ENCODE peak calls at places on chromosome 1, in six cellular contexts. N is A549, H is OCI-LY7, X is stomach, Q is cardiac fibroblast, S is lower lobe of right lung. M is an unnamed sample.

GRCh38 chr1:202462342-202463076 is 114.0 kb downstream of the PPP1R12B start:
- DNase-seq in N (no peak), H (no peak), X (no peak), Q (peak), S (no peak), M (peak)

GRCh38 chr1:38815903-38816627 is 43.5 kb downstream of the RRAGC start:
- DNase-seq in N (no peak), H (no peak), X (no peak), Q (no peak), S (no peak), M (no peak)

GRCh38 chr1:203661572-203661971 is 34.9 kb downstream of the ATP2B4 start:
- DNase-seq in N (no peak), H (no peak), X (peak), Q (no peak), S (no peak), M (no peak)

GRCh38 chr1:102875756-102876155 is 232.6 kb downstream of the COL11A1 start:
- DNase-seq in N (no peak), H (no peak), X (no peak), Q (no peak), S (no peak), M (no peak)

GRCh38 chr1:59064592-59064991 is 232.3 kb upstream of the FGGY start:
- DNase-seq in N (no peak), H (no peak), X (no peak), Q (no peak), S (no peak), M (no peak)

GRCh38 chr1:109438798-109439297 is 12.6 kb upstream of the PSMA5 start:
- DNase-seq in N (peak), H (no peak), X (no peak), Q (peak), S (no peak), M (no peak)

GRCh38 chr1:74733616-74734484 is 898 bp downstream of the TYW3 start:
- DNase-seq in N (peak), H (peak), X (no peak), Q (peak), S (no peak), M (peak)

GRCh38 chr1:95547000-95547399 is 313.0 kb downstream of the RWDD3 start:
- DNase-seq in N (no peak), H (no peak), X (no peak), Q (no peak), S (no peak), M (no peak)

GRCh38 chr1:22259581-22260282 is 116.8 kb upstream of the WNT4 start:
- DNase-seq in N (peak), H (no peak), X (peak), Q (peak), S (peak), M (peak)

GRCh38 chr1:234571692-234572091 is 38.3 kb downstream of the IRF2BP2 start:
- DNase-seq in N (no peak), H (no peak), X (no peak), Q (no peak), S (no peak), M (no peak)

GRCh38 chr1:15407579-15407978 is 2.1 kb upstream of the EFHD2 start:
- DNase-seq in N (no peak), H (no peak), X (no peak), Q (no peak), S (no peak), M (no peak)

GRCh38 chr1:6322161-6322560 is 61.3 kb upstream of the GPR153 start:
- DNase-seq in N (no peak), H (no peak), X (no peak), Q (no peak), S (no peak), M (no peak)

GRCh38 chr1:170734412-170735175 is 70.7 kb downstream of the PRRX1 start:
- DNase-seq in N (no peak), H (no peak), X (no peak), Q (no peak), S (no peak), M (no peak)

GRCh38 chr1:67687198-67687545 is 2.2 kb downstream of the GADD45A start:
- DNase-seq in N (no peak), H (peak), X (no peak), Q (no peak), S (no peak), M (no peak)

GRCh38 chr1:9151326-9151860 is 22.5 kb upstream of the GPR157 start:
- DNase-seq in N (no peak), H (no peak), X (no peak), Q (peak), S (peak), M (no peak)

GRCh38 chr1:187871177-187871576 is 1042.4 kb downstream of the PLA2G4A start:
- DNase-seq in N (no peak), H (no peak), X (no peak), Q (no peak), S (no peak), M (no peak)

GRCh38 chr1:25442178-25442577 is 11.5 kb downstream of the MACO1 start:
- DNase-seq in N (peak), H (no peak), X (no peak), Q (no peak), S (no peak), M (no peak)

GRCh38 chr1:53683986-53684740 is 54.8 kb downstream of the GLIS1 start:
- DNase-seq in N (no peak), H (no peak), X (no peak), Q (no peak), S (no peak), M (no peak)

GRCh38 chr1:209837671-209838070 is 9.9 kb downstream of the UTP25 start:
- DNase-seq in N (no peak), H (no peak), X (no peak), Q (no peak), S (no peak), M (no peak)

GRCh38 chr1:10651377-10651776 is 145.1 kb downstream of the CASZ1 start:
- DNase-seq in N (peak), H (no peak), X (no peak), Q (peak), S (peak), M (no peak)
- TF ChIP-seq CTCF in N (no peak), H (no peak), X (no peak), Q (no peak), S (no peak), M (no peak)

DNA sequence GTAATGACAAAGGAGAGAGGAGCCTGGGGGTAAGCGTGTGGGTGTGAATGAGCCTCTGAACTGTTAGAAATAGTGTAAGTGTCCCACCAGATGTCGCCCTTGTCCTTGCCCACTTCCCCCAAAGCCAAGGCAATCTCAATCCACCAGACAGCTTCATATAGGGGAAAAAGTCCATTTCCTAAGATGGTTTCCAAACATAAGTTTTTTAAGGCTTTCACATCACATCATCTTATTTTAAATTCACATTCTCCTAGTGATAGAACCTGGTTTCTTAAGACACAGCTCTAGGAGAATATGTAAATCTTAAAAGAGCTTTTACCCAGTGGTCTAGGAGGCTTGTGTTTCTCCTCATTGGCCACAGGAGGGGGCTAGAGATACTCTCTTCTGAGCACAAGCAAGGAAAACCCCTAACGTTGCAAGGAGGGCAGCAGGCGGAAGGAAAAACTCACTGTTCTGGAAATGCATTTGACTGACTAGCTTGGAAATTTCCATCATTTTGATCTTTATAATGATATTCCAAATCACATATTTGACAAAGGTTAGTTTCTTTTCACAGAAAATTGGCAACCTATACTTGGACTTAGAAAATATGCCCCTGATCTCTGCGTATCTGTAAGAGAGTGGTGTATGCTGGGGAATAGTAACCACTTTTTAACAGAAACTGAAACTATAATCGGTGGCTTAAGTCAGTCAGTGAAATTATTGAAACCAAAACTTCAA is 51.9 kb upstream of the LPAR3 start:
- DNase-seq in N (peak), H (peak), X (peak), Q (peak), S (no peak), M (peak)
- H3K4me3 ChIP-seq in N (peak), H (peak), X (peak), Q (peak), S (peak), M (peak)

GRCh38 chr1:183019860-183020259 is 3.4 kb upstream of the LAMC1 start:
- DNase-seq in N (peak), H (no peak), X (peak), Q (peak), S (no peak), M (peak)
- TF ChIP-seq CTCF in N (peak), H (no peak), X (no peak), Q (peak), S (no peak), M (peak)

DNA sequence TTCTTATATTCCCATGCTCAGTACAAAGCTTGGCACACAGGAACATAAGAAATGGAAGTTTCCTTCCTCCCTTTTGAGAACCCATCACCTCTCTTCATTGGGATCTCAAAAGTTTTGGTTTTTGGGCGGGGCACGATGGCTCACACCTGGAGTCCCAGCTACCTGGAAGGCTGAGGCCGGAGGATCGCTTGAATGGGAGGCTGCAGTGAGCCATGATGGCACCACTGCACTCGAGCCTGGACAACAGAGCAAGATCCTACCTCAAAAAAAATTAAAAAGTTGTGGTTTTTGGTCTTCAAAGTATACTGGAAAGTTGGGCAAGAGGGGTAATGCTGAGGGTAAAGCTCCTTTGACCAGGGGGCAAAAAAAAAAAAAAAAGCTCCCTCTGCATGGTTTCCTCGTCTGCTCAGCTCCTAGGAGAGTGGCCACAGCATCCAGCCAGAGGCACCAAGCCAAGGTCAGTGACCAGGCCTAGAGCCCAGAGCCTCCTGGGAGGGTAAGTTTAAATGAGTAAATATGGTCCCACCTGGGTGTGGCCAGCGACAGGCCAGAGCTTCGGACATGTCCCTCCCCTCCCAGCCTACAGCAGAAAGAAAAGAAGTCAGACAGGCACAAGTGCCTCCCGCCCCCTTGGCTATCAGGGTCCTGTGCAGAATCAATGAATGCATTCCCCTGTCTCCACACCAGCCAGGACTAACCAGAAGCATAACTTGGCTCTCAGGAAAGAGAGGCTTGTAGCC is 5.0 kb downstream of the MEF2D start:
- DNase-seq in N (no peak), H (peak), X (peak), Q (no peak), S (no peak), M (no peak)
- H3K4me3 ChIP-seq in N (no peak), H (peak), X (peak), Q (no peak), S (peak), M (no peak)

M was measured in LNCaP clone FGC.